ENCODE peak calls at places on chromosome 9, in four cellular contexts. K, X, O and R are unnamed samples.
A peak's percentile ranks its signal among the peaks of the same experiment; 100 is the strongest.

GRCh38 chr9:92059669-92060068 is 55.5 kb downstream of the SPTLC1 start:
- DNase-seq in K (no peak), X (no peak), O (no peak), R (no peak)

GRCh38 chr9:114392749-114393112 is 4.9 kb upstream of the AKNA start:
- DNase-seq in K (no peak), X (no peak), O (no peak), R (no peak)

GRCh38 chr9:93304574-93305496 is 120.9 kb downstream of the WNK2 start:
- DNase-seq in K (peak; percentile 83), X (peak; percentile 25), O (peak; percentile 69), R (peak; percentile 31)

GRCh38 chr9:112752334-112753110 is 2.0 kb downstream of the SNX30 start:
- DNase-seq in K (no peak), X (no peak), O (no peak), R (no peak)

GRCh38 chr9:27351438-27351837 is 54.5 kb upstream of the EQTN start:
- DNase-seq in K (no peak), X (no peak), O (no peak), R (peak; percentile 28)

GRCh38 chr9:120801441-120801840 is 8.2 kb upstream of the FBXW2 start:
- DNase-seq in K (no peak), X (no peak), O (no peak), R (no peak)

GRCh38 chr9:69899491-69899890 is 78.9 kb downstream of the CFAP95 start:
- DNase-seq in K (no peak), X (no peak), O (no peak), R (no peak)

GRCh38 chr9:123867034-123867433 is 62.9 kb downstream of the DENND1A start:
- DNase-seq in K (no peak), X (no peak), O (no peak), R (no peak)

GRCh38 chr9:113462781-113463286 is 693 bp upstream of the RGS3 start:
- DNase-seq in K (no peak), X (no peak), O (no peak), R (no peak)

GRCh38 chr9:111348821-111349271 is 18.8 kb upstream of the OR2K2 start:
- DNase-seq in K (no peak), X (no peak), O (no peak), R (no peak)

GRCh38 chr9:129382281-129383004 is 204.4 kb upstream of the IER5L start:
- DNase-seq in K (no peak), X (no peak), O (peak; percentile 66), R (no peak)

GRCh38 chr9:114525505-114525904 is 20.2 kb upstream of the WHRN start:
- DNase-seq in K (no peak), X (no peak), O (no peak), R (no peak)

GRCh38 chr9:93007529-93008058 is 50.9 kb upstream of the SUSD3 start:
- DNase-seq in K (peak; percentile 23), X (no peak), O (no peak), R (no peak)

GRCh38 chr9:16267336-16268036 is 603.0 kb downstream of the BNC2 start:
- DNase-seq in K (peak; percentile 4), X (peak; percentile 28), O (no peak), R (no peak)

GRCh38 chr9:38178282-38178681 is 109.3 kb upstream of the SHB start:
- DNase-seq in K (no peak), X (no peak), O (no peak), R (no peak)

GRCh38 chr9:37107701-37108100 is 12.7 kb upstream of the ZCCHC7 start:
- DNase-seq in K (no peak), X (no peak), O (no peak), R (no peak)

GRCh38 chr9:89602978-89603628 is 1.7 kb upstream of the GADD45G start:
- DNase-seq in K (peak; percentile 94), X (peak; percentile 94), O (peak; percentile 92), R (peak; percentile 77)

GRCh38 chr9:99365233-99365980 is 143.3 kb downstream of the SEC61B start:
- DNase-seq in K (no peak), X (no peak), O (no peak), R (no peak)

GRCh38 chr9:99431103-99431502 is 209.0 kb downstream of the SEC61B start:
- DNase-seq in K (no peak), X (no peak), O (no peak), R (no peak)

GRCh38 chr9:101442248-101443136 is 6.9 kb upstream of the ALDOB start:
- DNase-seq in K (no peak), X (no peak), O (no peak), R (no peak)

GRCh38 chr9:90124961-90125360 is 517.7 kb downstream of the DIRAS2 start:
- DNase-seq in K (no peak), X (no peak), O (no peak), R (no peak)

GRCh38 chr9:113220467-113221002 is 542 bp downstream of the FKBP15 start:
- DNase-seq in K (no peak), X (peak; percentile 24), O (no peak), R (no peak)